ENCODE peak calls at places on chromosomes 6 and 20, in six cellular contexts. W is OCI-LY7, V is left lung, R is mucosa of descending colon, T is astrocyte, Y is left ventricle myocardium inferior. H is an unnamed sample. For H3K4me1 and H3K9me3, the result is how much of the 10 kb centered on the place peaks cover.

GRCh38 chr6:11392778-11393507 is 144.6 kb upstream of the TMEM170B start:
- DNase-seq in W (no peak), R (peak), Y (peak), V (no peak), T (no peak), H (no peak)

GRCh38 chr6:37867756-37868446 is 48.4 kb downstream of the ZFAND3 start:
- DNase-seq in T (no peak), R (no peak), Y (no peak), W (no peak), V (no peak), H (no peak)

GRCh38 chr6:46381057-46381456 is 110.2 kb downstream of the RCAN2 start:
- DNase-seq in V (no peak), W (no peak), T (no peak), Y (no peak), R (no peak), H (no peak)

GRCh38 chr6:88867841-88868558 is 95.4 kb downstream of the RNGTT start:
- DNase-seq in V (no peak), W (no peak), R (no peak), Y (no peak), T (peak), H (no peak)

GRCh38 chr6:112372213-112372806 is 25.2 kb downstream of the RFPL4B start:
- DNase-seq in W (peak), V (no peak), Y (no peak), R (no peak), T (peak), H (no peak)

GRCh38 chr20:19254086-19254821 is 41.8 kb downstream of the SLC24A3 start:
- DNase-seq in V (no peak), R (no peak), Y (no peak), T (no peak), W (no peak), H (no peak)

GRCh38 chr6:80638222-80639055 is 532.0 kb downstream of the BCKDHB start:
- DNase-seq in T (peak), R (no peak), W (no peak), V (no peak), Y (no peak), H (peak)

GRCh38 chr20:3783516-3784225 is 2.4 kb upstream of the SPEF1 start:
- DNase-seq in V (no peak), R (no peak), Y (no peak), T (no peak), W (no peak), H (no peak)

GRCh38 chr6:90080876-90081464 is 186.7 kb downstream of the GJA10 start:
- DNase-seq in T (no peak), W (no peak), V (no peak), R (no peak), Y (no peak), H (no peak)

GRCh38 chr6:143782517-143782916 is 60.6 kb upstream of the LTV1 start:
- DNase-seq in T (no peak), Y (no peak), V (no peak), W (no peak), R (no peak), H (no peak)

GRCh38 chr20:38893056-38893455 is 33.2 kb upstream of the FAM83D start:
- DNase-seq in T (no peak), W (peak), Y (no peak), R (no peak), V (no peak), H (no peak)
- H3K4me1 ChIP-seq in T (under half), W (half or more), Y (under half), R (under half), V (under half), H (under half)

GRCh38 chr6:107399927-107400326 is 59.4 kb downstream of the PDSS2 start:
- DNase-seq in Y (no peak), T (no peak), R (no peak), W (no peak), V (no peak), H (no peak)

GRCh38 chr6:107400748-107401147 is 58.6 kb downstream of the PDSS2 start:
- DNase-seq in T (no peak), Y (no peak), R (no peak), V (no peak), W (no peak), H (no peak)

GRCh38 chr6:107396226-107396625 is 63.1 kb downstream of the PDSS2 start:
- DNase-seq in W (no peak), R (no peak), V (no peak), Y (no peak), T (no peak), H (no peak)

GRCh38 chr6:107401573-107401972 is 57.8 kb downstream of the PDSS2 start:
- DNase-seq in W (peak), Y (no peak), V (no peak), R (no peak), T (no peak), H (no peak)

DNA sequence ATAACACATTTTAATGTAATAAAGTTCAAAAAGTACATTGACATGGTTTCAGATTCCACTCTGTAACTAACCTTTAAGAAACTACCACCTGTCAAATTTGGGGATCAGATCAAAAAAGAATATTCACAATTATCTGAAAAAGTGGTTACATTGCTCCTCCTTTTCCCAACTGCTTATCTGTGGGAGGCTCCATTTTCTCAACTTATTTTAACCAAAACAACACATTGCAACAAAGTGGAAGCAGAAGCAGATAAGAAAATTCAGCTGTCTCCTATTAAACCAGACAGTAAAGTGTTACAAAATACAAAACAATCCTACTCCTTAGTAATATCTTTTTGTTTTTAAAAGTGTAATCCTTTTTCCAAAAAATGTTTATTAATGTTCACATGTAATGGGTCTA is 61.4 kb downstream of the PDSS2 start:
- DNase-seq in T (no peak), R (no peak), W (no peak), V (no peak), Y (no peak), H (no peak)
- H3K9me3 ChIP-seq in T (under half), R (under half), W (under half), V (under half), Y (under half), H (under half)

DNA sequence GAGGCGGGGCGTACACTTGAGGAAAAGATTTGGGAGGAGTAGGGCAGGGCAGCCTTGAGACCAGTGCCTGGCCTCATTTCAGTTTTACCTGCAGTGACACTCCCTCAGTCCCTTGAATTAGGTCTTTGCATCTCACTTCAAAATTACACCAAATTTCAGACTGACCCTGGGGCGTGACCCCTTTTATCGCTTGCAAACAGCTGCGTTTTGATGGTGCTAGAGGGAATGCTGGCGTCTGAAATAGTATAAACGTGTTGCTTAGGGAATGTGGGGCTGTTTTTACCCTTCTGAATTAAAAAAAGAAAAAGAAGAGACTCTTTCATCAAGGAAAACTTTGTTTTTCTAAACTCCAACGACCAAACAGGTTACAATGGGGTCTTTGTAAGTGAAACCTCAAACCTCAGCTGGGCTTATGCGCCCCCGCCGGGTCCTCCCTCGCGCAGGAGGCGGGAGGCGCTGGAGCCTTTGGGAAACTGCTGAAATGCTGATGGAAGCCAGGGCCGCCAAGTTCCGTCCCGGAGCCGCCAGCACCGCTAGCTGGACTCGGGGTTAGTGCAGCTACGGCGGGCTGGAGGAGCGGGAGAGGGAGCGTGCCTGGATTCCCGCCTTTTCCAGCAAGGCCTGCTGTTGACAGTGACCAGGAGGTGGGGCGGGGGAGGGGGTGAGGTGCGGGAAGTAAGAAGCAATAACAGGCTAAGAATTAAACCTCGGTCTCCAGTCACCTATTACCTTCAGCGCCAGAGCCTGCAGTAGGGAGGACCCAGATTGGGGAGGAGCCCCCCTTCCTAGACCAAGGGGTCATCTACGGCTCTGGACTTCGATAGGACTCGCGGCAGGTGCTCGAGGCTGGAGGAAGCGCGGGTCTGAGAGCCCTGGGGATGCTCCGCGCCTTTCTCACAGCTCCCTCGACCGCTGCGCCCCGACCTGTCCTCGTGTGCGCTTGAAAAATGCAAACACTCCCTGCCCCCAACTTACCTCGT is 20.7 kb downstream of the COL9A1 start:
- DNase-seq in Y (peak), V (peak), W (no peak), R (no peak), T (no peak), H (no peak)
- H3K4me1 ChIP-seq in Y (under half), V (under half), W (under half), R (under half), T (under half), H (under half)

DNA sequence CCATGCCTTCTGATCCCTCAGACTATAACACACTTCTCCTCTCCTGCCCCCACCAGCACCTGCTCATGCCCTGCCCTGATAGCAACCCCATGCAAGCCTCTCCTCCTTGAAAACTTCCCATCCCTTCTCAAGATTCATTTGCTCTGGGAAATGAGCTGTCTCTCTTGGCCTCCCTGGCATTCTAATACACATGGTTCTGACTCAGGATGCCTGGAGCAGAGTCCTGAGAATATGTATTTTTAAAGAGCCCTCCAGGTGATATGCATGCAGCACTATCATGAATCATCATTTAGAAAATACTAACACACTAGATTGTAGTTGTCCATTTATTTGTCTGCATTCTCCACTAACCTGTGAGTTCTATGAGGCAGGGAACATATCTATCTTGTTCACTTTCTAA is 26.6 kb downstream of the HDGFL1 start:
- DNase-seq in T (peak), V (no peak), R (no peak), W (no peak), Y (no peak), H (no peak)
- H3K9me3 ChIP-seq in T (under half), V (under half), R (under half), W (under half), Y (under half), H (under half)

DNA sequence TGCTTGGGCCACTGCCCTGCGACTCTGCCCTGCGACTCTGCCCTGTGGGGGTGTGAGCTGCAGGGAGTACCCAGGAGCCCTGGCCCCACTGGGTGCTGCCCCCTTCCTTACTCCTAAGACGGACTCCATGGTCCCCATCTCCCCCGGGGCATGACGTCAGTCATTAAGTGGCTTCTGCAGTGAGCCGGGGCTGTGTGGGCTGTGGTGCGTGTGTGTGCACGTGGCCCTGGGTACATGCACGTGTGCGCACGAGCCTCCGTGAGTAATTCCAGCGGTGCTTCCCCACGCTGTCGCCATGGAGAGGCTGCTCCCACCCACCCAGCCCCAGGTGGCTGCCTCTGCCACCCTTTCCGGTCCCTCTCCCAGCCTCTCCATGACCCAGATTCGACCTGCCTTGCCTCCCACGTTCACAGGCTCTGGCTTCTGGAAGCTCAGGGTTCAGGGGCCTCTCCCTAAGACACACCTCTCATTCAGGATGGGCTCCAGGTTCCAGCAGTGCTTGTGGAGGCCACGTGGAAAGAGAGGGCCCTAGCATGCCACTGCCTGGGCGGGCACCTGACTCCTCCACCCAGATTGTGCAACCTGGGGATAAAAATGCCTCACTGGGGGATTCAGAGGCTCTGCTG is 88.3 kb downstream of the DLGAP4 start:
- DNase-seq in W (no peak), V (no peak), T (no peak), Y (no peak), R (no peak), H (no peak)
- H3K4me1 ChIP-seq in W (under half), V (under half), T (under half), Y (under half), R (under half), H (under half)

GRCh38 chr6:155614606-155615005 is 159.0 kb upstream of the NOX3 start:
- DNase-seq in V (no peak), Y (no peak), T (no peak), W (no peak), R (no peak), H (no peak)
- H3K9me3 ChIP-seq in V (half or more), Y (half or more), T (under half), W (under half), R (under half), H (under half)

GRCh38 chr6:34308483-34308882 is 59.7 kb upstream of the SMIM29 start:
- DNase-seq in Y (no peak), R (no peak), V (no peak), T (no peak), W (no peak), H (no peak)

GRCh38 chr6:34302929-34303328 is 54.1 kb upstream of the SMIM29 start:
- DNase-seq in Y (no peak), V (no peak), R (no peak), W (no peak), T (no peak), H (no peak)

GRCh38 chr6:34305982-34306702 is 57.3 kb upstream of the SMIM29 start:
- DNase-seq in Y (peak), V (no peak), T (peak), R (no peak), W (no peak), H (no peak)

GRCh38 chr6:34304164-34304563 is 55.4 kb upstream of the SMIM29 start:
- DNase-seq in Y (no peak), T (no peak), V (no peak), R (no peak), W (no peak), H (no peak)

DNA sequence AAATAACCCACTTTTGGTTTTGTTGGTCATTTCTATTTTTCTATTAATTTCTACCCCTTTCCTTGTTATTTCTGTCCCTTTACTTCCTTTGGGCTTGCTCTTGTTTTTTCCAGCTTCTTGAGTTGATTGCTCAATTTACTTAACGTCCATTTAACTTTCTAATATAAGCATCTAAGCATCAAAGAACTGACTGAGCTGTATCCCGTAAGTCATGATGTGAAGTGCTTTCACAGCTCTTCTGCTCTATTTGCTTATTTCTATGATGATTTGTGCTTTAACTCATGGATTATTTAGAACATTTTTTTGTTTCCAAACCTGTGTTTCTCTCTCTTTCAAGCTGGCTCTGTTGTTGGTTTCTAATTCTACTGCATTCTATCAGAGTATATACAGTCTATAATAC is 56.7 kb upstream of the SMIM29 start:
- DNase-seq in T (no peak), Y (no peak), R (no peak), W (no peak), V (no peak), H (no peak)
- H3K4me1 ChIP-seq in T (under half), Y (half or more), R (under half), W (under half), V (under half), H (under half)

GRCh38 chr20:16758459-16759160 is 10.5 kb downstream of the OTOR start:
- DNase-seq in Y (no peak), T (no peak), V (no peak), R (no peak), W (no peak), H (no peak)

GRCh38 chr20:16760431-16761304 is 12.5 kb downstream of the OTOR start:
- DNase-seq in R (no peak), Y (no peak), W (no peak), V (no peak), T (no peak), H (no peak)

GRCh38 chr20:16761305-16761829 is 13.2 kb downstream of the OTOR start:
- DNase-seq in T (peak), W (peak), V (no peak), Y (no peak), R (no peak), H (peak)

GRCh38 chr20:16764560-16764959 is 16.4 kb downstream of the OTOR start:
- DNase-seq in Y (no peak), W (no peak), T (no peak), V (no peak), R (no peak), H (no peak)

GRCh38 chr20:16759161-16759523 is 11.0 kb downstream of the OTOR start:
- DNase-seq in R (no peak), V (no peak), T (no peak), W (no peak), Y (no peak), H (no peak)
- H3K9me3 ChIP-seq in R (under half), V (under half), T (under half), W (under half), Y (under half), H (under half)

GRCh38 chr20:37522258-37523011 is 1.4 kb downstream of the NNAT start:
- DNase-seq in Y (peak), T (peak), W (no peak), R (peak), V (peak), H (no peak)
- H3K4me1 ChIP-seq in Y (half or more), T (under half), W (under half), R (under half), V (under half), H (under half)